ENCODE peak calls at places on chromosomes 1 and 21, in nine cellular contexts. M is ovary, O is GM10248, L is lower lobe of right lung, P is left ventricle myocardium inferior, E is GM13977, H is dorsolateral prefrontal cortex, T is Peyer's patch, G is hepatocyte. V is an unnamed sample.

GRCh38 chr1:109539676-109540075 is at the start of gene GPR61:
- DNase-seq in M (no peak), O (no peak), L (no peak), P (no peak), E (no peak), H (peak; percentile 78), T (no peak), G (no peak), V (no peak)

GRCh38 chr1:72186733-72187307 is 95.5 kb downstream of the NEGR1 start:
- DNase-seq in M (no peak), O (no peak), L (no peak), P (no peak), E (no peak), H (no peak), T (no peak), G (peak; percentile 9), V (no peak)

GRCh38 chr1:53110370-53111072 is 31.9 kb downstream of the SLC1A7 start:
- DNase-seq in M (no peak), O (no peak), L (peak; percentile 78), P (no peak), E (no peak), H (no peak), T (no peak), G (peak; percentile 45), V (no peak)

GRCh38 chr21:29430030-29430429 is 131.3 kb downstream of the BACH1 start:
- DNase-seq in M (no peak), O (no peak), L (no peak), P (no peak), E (no peak), H (no peak), T (no peak), G (no peak), V (no peak)

GRCh38 chr21:25561668-25562641 is 45.3 kb downstream of the MRPL39 start:
- DNase-seq in M (peak; percentile 31), O (peak; percentile 66), L (peak; percentile 81), P (peak; percentile 35), E (peak; percentile 64), H (no peak), T (peak; percentile 75), G (peak; percentile 82), V (peak; percentile 56)

GRCh38 chr1:30664103-30664755 is 59.2 kb downstream of the MATN1 start:
- DNase-seq in M (no peak), O (no peak), L (no peak), P (no peak), E (no peak), H (peak; percentile 54), T (no peak), G (no peak), V (no peak)

GRCh38 chr1:101004061-101004460 is 21.5 kb downstream of the DPH5 start:
- DNase-seq in M (no peak), O (no peak), L (no peak), P (no peak), E (no peak), H (no peak), T (no peak), G (peak; percentile 13), V (no peak)

GRCh38 chr1:81679972-81680371 is 120.8 kb upstream of the ADGRL2 start:
- DNase-seq in M (peak; percentile 47), O (no peak), L (no peak), P (no peak), E (no peak), H (no peak), T (no peak), G (peak; percentile 59), V (no peak)

GRCh38 chr1:25040122-25040685 is 110.1 kb upstream of the RUNX3 start:
- DNase-seq in M (no peak), O (no peak), L (no peak), P (no peak), E (no peak), H (no peak), T (no peak), G (no peak), V (no peak)

GRCh38 chr1:58914925-58915324 is 131.1 kb upstream of the JUN start:
- DNase-seq in M (no peak), O (no peak), L (no peak), P (no peak), E (no peak), H (no peak), T (no peak), G (no peak), V (no peak)

GRCh38 chr21:43767980-43768867 is 7.9 kb downstream of the CSTB start:
- DNase-seq in M (peak; percentile 54), O (no peak), L (peak; percentile 87), P (no peak), E (no peak), H (no peak), T (no peak), G (peak; percentile 88), V (no peak)

GRCh38 chr21:45391743-45392079 is 13.3 kb upstream of the COL18A1 start:
- DNase-seq in M (no peak), O (no peak), L (peak; percentile 15), P (no peak), E (no peak), H (no peak), T (no peak), G (no peak), V (peak; percentile 34)

GRCh38 chr1:229194096-229194495 is 76.8 kb upstream of the RAB4A start:
- DNase-seq in M (no peak), O (no peak), L (no peak), P (no peak), E (no peak), H (no peak), T (no peak), G (no peak), V (no peak)

GRCh38 chr21:33419538-33420123 is 16.4 kb downstream of the IFNGR2 start:
- DNase-seq in M (no peak), O (no peak), L (peak; percentile 58), P (no peak), E (no peak), H (no peak), T (no peak), G (no peak), V (no peak)

GRCh38 chr1:6779089-6779805 is 6.0 kb upstream of the CAMTA1 start:
- DNase-seq in M (no peak), O (peak; percentile 47), L (no peak), P (no peak), E (peak; percentile 63), H (no peak), T (no peak), G (no peak), V (no peak)
- TF ChIP-seq CTCF in M (no peak), O (no peak), L (no peak), P (no peak), E (no peak), H (no peak), T (no peak), G (no peak), V (no peak)

GRCh38 chr1:201718346-201719202 is 110.4 kb upstream of the IPO9 start:
- DNase-seq in M (no peak), O (no peak), L (no peak), P (no peak), E (no peak), H (no peak), T (no peak), G (no peak), V (no peak)

GRCh38 chr1:201715351-201715750 is 113.6 kb upstream of the IPO9 start:
- DNase-seq in M (no peak), O (no peak), L (no peak), P (no peak), E (no peak), H (no peak), T (no peak), G (no peak), V (no peak)

GRCh38 chr1:201715801-201716741 is 112.9 kb upstream of the IPO9 start:
- DNase-seq in M (no peak), O (peak; percentile 41), L (no peak), P (no peak), E (peak; percentile 38), H (no peak), T (no peak), G (no peak), V (peak; percentile 87)

GRCh38 chr1:201716742-201717135 is 112.2 kb upstream of the IPO9 start:
- DNase-seq in M (no peak), O (no peak), L (no peak), P (no peak), E (no peak), H (no peak), T (no peak), G (no peak), V (no peak)

GRCh38 chr1:201717286-201717685 is 111.7 kb upstream of the IPO9 start:
- DNase-seq in M (no peak), O (no peak), L (no peak), P (no peak), E (no peak), H (no peak), T (no peak), G (no peak), V (no peak)
- TF ChIP-seq CTCF in M (no peak), O (no peak), L (no peak), P (no peak), E (no peak), H (no peak), T (no peak), G (no peak), V (no peak)

GRCh38 chr1:940121-941026 is 16.7 kb downstream of the SAMD11 start:
- DNase-seq in M (peak; percentile 61), O (peak; percentile 68), L (no peak), P (peak; percentile 65), E (peak; percentile 87), H (peak; percentile 42), T (no peak), G (peak; percentile 87), V (no peak)
- TF ChIP-seq CTCF in M (no peak), O (no peak), L (no peak), P (peak; percentile 32), E (no peak), H (no peak), T (no peak), G (no peak), V (no peak)

DNA sequence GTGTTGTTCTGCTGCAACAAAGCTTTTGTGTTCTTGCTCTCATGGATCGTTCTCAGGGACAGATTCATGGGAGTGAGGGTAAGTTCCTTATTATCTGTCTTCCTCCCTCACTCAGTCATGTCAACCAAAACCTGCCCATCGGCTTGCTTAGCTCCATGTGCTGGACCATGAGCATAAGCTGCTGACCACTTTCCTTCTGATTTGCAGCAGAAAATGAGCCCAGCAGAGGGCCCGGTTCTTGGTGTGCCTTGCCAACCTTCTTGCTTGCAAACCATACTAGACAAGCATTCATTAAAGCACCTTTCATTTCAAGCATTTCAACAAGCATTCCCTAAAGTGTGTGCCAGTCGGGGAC is 64.0 kb upstream of the COA6 start:
- DNase-seq in M (no peak), O (no peak), L (no peak), P (no peak), E (no peak), H (no peak), T (no peak), G (no peak), V (no peak)
- TF ChIP-seq CTCF in M (no peak), O (no peak), L (no peak), P (no peak), E (no peak), H (no peak), T (no peak), G (no peak), V (no peak)

V was measured in CD14-positive monocyte.